ENCODE peak calls at places on chromosomes 16 and 17, in five cellular contexts. One of them, this sample, is unnamed.

GRCh38 chr17:68600123-68600880 is 865 bp downstream of the FAM20A start:
- DNase-seq in HCT116: no peak
- DNase-seq in H1: peak
- DNase-seq in GM12878: no peak
- DNase-seq in HepG2: peak
- DNase-seq in this sample: no peak

GRCh38 chr16:80517846-80518245 is 22.9 kb upstream of the DYNLRB2 start:
- DNase-seq in HCT116: no peak
- DNase-seq in H1: no peak
- DNase-seq in GM12878: no peak
- DNase-seq in HepG2: no peak
- DNase-seq in this sample: no peak

GRCh38 chr16:85231959-85232358 is 119.7 kb upstream of the CIBAR2 start:
- DNase-seq in HCT116: no peak
- DNase-seq in H1: no peak
- DNase-seq in GM12878: no peak
- DNase-seq in HepG2: no peak
- DNase-seq in this sample: no peak

GRCh38 chr17:48498168-48498840 is 32.5 kb downstream of the HOXB1 start:
- DNase-seq in HCT116: no peak
- DNase-seq in H1: no peak
- DNase-seq in GM12878: no peak
- DNase-seq in HepG2: no peak
- DNase-seq in this sample: no peak

GRCh38 chr17:63676540-63676933 is 23.4 kb downstream of the LIMD2 start:
- DNase-seq in HCT116: no peak
- DNase-seq in H1: no peak
- DNase-seq in GM12878: no peak
- DNase-seq in HepG2: no peak
- DNase-seq in this sample: no peak

GRCh38 chr17:73705594-73705993 is 61.3 kb upstream of the SDK2 start:
- DNase-seq in HCT116: no peak
- DNase-seq in H1: no peak
- DNase-seq in GM12878: no peak
- DNase-seq in HepG2: no peak
- DNase-seq in this sample: no peak

GRCh38 chr17:63946440-63947363 is 14.6 kb upstream of the CD79B start:
- DNase-seq in HCT116: peak
- DNase-seq in H1: peak
- DNase-seq in GM12878: no peak
- DNase-seq in HepG2: peak
- DNase-seq in this sample: peak

GRCh38 chr17:82638183-82638773 is 10.0 kb downstream of the WDR45B start:
- DNase-seq in HCT116: no peak
- DNase-seq in H1: no peak
- DNase-seq in GM12878: no peak
- DNase-seq in HepG2: no peak
- DNase-seq in this sample: no peak

GRCh38 chr16:1262210-1262845 is 6.5 kb downstream of the TPSD1 start:
- DNase-seq in HCT116: no peak
- DNase-seq in H1: no peak
- DNase-seq in GM12878: no peak
- DNase-seq in HepG2: no peak
- DNase-seq in this sample: no peak

GRCh38 chr16:732936-733335 is 6.0 kb downstream of the HAGHL start:
- DNase-seq in HCT116: no peak
- DNase-seq in H1: no peak
- DNase-seq in GM12878: no peak
- DNase-seq in HepG2: no peak
- DNase-seq in this sample: no peak

GRCh38 chr17:47317119-47317518 is 6.6 kb upstream of the EFCAB13 start:
- DNase-seq in HCT116: no peak
- DNase-seq in H1: no peak
- DNase-seq in GM12878: no peak
- DNase-seq in HepG2: no peak
- DNase-seq in this sample: no peak

GRCh38 chr16:57823836-57824235 is 21.5 kb upstream of the KIFC3 start:
- DNase-seq in HCT116: no peak
- DNase-seq in H1: no peak
- DNase-seq in GM12878: no peak
- DNase-seq in HepG2: no peak
- DNase-seq in this sample: no peak

GRCh38 chr16:57471852-57472664 is 9.6 kb downstream of the POLR2C start:
- DNase-seq in HCT116: no peak
- DNase-seq in H1: peak
- DNase-seq in GM12878: no peak
- DNase-seq in HepG2: peak
- DNase-seq in this sample: no peak

GRCh38 chr17:57939797-57940196 is 15.4 kb downstream of the CUEDC1 start:
- DNase-seq in HCT116: no peak
- DNase-seq in H1: no peak
- DNase-seq in GM12878: peak
- DNase-seq in HepG2: no peak
- DNase-seq in this sample: peak

GRCh38 chr16:78478267-78478821 is 378.9 kb downstream of the WWOX start:
- DNase-seq in HCT116: no peak
- DNase-seq in H1: peak
- DNase-seq in GM12878: no peak
- DNase-seq in HepG2: no peak
- DNase-seq in this sample: peak

DNA sequence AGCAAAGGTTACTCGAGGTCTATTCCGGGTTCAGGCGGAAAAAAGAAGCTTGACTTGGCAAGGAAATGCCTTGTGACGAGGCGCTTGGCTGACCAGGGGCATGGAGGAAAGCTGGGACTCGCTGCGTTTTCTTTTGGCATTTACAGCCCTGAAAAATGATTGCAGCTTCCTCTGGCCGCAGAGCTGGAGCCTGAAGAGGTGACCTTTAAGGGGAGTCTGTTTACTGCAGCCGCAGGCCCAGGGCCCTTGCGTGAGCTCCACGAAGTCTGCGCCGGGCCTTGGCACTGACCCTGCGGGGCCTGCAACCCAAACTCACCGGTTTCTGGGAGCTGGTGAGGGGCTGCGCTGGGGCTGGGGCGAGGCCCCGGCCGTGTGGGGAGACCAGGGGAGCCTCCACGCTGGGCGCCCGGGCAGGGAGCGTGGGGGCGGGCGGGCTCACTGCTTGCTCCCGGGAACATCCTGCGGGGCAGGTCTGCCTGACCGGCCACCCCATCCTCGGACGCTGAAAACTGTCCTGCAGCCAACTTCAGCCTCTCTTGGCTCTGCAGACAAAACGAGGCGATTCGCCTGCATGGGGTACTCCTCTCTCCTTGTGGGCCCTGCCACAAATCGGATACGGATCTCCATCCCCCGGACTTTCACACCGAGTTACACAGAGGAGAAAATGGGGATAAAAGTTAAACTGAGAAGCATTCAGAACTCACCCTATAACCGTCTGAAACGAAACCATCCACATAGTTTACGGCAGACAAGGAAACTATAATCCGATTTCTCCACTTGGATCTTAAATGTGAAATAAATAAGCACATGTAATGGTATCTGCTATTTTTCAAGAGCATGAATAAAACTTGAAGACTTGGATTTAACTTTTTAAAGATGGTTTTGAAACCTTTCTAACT is 206.3 kb upstream of the FOXF1 start:
- DNase-seq in HCT116: no peak
- DNase-seq in H1: no peak
- DNase-seq in GM12878: no peak
- DNase-seq in HepG2: no peak
- DNase-seq in this sample: no peak
- H2AFZ ChIP-seq in HCT116: no peak
- H2AFZ ChIP-seq in H1: peak
- H2AFZ ChIP-seq in GM12878: no peak
- H2AFZ ChIP-seq in HepG2: no peak
- H2AFZ ChIP-seq in this sample: no peak

DNA sequence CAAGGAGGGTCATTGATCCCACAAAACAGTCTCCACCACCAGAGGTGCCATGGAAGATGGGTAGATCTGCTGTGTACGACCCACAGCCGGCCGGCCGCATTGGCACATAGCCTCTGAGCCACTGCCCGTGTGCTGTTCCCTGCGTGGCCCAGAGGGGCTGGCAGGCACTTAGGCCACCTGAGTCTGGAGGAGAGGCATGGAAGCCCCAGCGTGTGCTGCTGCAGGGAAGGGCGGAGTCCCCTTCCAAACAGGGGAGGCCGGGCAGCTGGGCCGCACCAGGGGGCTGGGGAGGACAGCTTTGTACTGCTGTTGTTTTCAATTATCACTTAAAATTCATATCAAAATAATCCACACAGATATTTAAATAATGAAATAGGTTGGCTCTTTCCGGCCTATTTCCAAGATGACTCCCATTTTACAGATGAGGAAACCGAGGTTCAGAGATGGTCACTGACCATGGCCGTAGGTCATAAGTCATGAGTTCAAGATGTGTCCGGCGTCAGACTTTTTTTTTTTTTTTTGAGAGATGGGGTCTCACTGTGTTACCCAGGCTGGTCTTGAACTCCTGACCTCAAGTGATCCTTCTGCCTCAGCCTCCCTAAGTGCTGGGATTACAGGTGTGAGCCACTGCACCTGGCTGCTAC is 23.1 kb upstream of the GSG1L start:
- DNase-seq in HCT116: no peak
- DNase-seq in H1: no peak
- DNase-seq in GM12878: no peak
- DNase-seq in HepG2: no peak
- DNase-seq in this sample: no peak
- TF ChIP-seq ZNF274 in HCT116: no peak
- TF ChIP-seq ZNF274 in H1: no peak
- TF ChIP-seq ZNF274 in GM12878: no peak
- TF ChIP-seq ZNF274 in HepG2: no peak
- TF ChIP-seq ZNF274 in this sample: no peak

DNA sequence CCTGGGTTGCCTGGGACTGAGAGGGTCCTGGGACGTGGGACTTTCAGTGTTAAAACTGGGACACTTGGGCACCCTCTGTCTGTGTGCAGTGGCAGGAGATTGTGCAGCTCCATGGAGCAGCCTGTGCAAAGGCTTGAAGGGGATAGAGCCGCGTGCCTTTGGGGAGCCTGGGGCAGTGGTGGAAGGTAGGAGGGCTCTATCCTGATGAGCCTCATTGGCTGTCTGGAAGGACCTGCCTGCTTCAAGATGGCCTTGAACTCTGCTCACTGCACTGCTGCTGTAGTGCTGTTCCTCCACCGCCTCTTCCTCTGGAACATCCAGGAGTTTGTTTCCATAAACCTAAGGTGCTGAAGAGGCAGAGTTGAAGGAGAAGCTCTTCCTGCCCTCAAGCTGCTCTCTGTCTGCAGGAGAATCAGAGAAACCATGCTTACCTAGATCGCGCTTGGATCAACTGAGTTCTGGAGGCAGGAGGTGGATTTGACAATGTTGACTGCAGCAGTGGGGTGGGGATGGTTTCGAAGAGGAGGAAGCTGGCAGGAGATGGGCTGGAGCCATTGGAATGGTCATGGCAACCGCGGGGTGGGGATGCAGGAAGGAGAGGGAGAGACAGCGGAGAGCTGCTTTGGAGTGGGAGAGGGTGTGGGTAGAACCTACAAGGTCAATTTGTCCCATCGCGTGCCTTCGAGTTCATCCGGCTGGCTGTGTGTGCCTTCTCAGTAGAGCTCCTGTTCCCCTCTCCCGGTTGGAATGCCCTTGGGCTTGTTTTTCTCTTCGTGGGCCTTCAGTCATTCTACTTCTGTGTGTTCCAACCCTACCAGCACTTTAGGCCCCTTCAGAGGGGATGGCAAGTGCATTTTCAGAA is 3.7 kb downstream of the RMI2 start:
- DNase-seq in HCT116: no peak
- DNase-seq in H1: no peak
- DNase-seq in GM12878: no peak
- DNase-seq in HepG2: no peak
- DNase-seq in this sample: no peak
- H2AFZ ChIP-seq in HCT116: no peak
- H2AFZ ChIP-seq in H1: no peak
- H2AFZ ChIP-seq in GM12878: no peak
- H2AFZ ChIP-seq in HepG2: no peak
- H2AFZ ChIP-seq in this sample: no peak

GRCh38 chr17:81043725-81044427 is 8.9 kb downstream of the BAIAP2 start:
- DNase-seq in HCT116: peak
- DNase-seq in H1: no peak
- DNase-seq in GM12878: no peak
- DNase-seq in HepG2: peak
- DNase-seq in this sample: no peak
- TF ChIP-seq ZNF274 in HCT116: no peak
- TF ChIP-seq ZNF274 in H1: no peak
- TF ChIP-seq ZNF274 in GM12878: no peak
- TF ChIP-seq ZNF274 in HepG2: no peak
- TF ChIP-seq ZNF274 in this sample: no peak

GRCh38 chr17:50035421-50035879 is 20.5 kb upstream of the ITGA3 start:
- DNase-seq in HCT116: no peak
- DNase-seq in H1: no peak
- DNase-seq in GM12878: no peak
- DNase-seq in HepG2: peak
- DNase-seq in this sample: peak

GRCh38 chr17:50035930-50036329 is 20.0 kb upstream of the ITGA3 start:
- DNase-seq in HCT116: no peak
- DNase-seq in H1: no peak
- DNase-seq in GM12878: no peak
- DNase-seq in HepG2: no peak
- DNase-seq in this sample: no peak

GRCh38 chr17:50036455-50037320 is 19.2 kb upstream of the ITGA3 start:
- DNase-seq in HCT116: no peak
- DNase-seq in H1: no peak
- DNase-seq in GM12878: no peak
- DNase-seq in HepG2: no peak
- DNase-seq in this sample: no peak

GRCh38 chr17:50034504-50035364 is 21.2 kb upstream of the ITGA3 start:
- DNase-seq in HCT116: no peak
- DNase-seq in H1: no peak
- DNase-seq in GM12878: no peak
- DNase-seq in HepG2: no peak
- DNase-seq in this sample: peak

DNA sequence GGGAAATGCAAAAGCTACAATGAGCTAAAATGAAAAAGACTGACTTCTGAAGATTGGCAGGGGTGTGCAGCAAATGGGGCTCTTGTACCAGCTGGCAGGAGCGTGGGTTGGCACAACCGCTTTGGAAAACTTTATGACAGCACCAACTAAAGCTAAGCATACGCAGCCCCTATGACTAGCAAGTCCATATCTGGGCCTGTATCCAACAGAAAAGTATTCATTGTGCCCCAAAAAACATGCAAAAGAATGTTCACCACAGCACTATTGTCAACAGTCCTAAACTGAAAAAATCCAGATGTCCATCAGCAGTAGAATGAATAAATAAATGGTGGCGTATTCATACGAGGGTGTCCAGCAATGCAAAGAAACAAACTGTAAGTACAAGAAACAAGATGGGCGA is 22.6 kb upstream of the ITGA3 start:
- DNase-seq in HCT116: no peak
- DNase-seq in H1: no peak
- DNase-seq in GM12878: no peak
- DNase-seq in HepG2: no peak
- DNase-seq in this sample: no peak
- H2AFZ ChIP-seq in HCT116: no peak
- H2AFZ ChIP-seq in H1: no peak
- H2AFZ ChIP-seq in GM12878: no peak
- H2AFZ ChIP-seq in HepG2: no peak
- H2AFZ ChIP-seq in this sample: no peak

This sample was measured in K562.